ENCODE peak calls at places on chromosomes 16 and 17, in six cellular contexts. One of them, this sample, is unnamed.
A peak's percentile ranks its signal among the peaks of the same experiment; 100 is the strongest.

GRCh38 chr16:2150418-2151187 is 2.2 kb downstream of the RAB26 start:
- DNase-seq in body of pancreas: peak; percentile 80
- DNase-seq in choroid plexus epithelial cell: no peak
- DNase-seq in A549: peak; percentile 66
- DNase-seq in GM12864: no peak
- DNase-seq in fibroblast of pulmonary artery: no peak
- DNase-seq in this sample: peak; percentile 49

GRCh38 chr17:34580685-34581445 is 1.5 kb downstream of the TMEM132E start:
- DNase-seq in body of pancreas: no peak
- DNase-seq in choroid plexus epithelial cell: no peak
- DNase-seq in A549: no peak
- DNase-seq in GM12864: no peak
- DNase-seq in fibroblast of pulmonary artery: no peak
- DNase-seq in this sample: no peak

GRCh38 chr16:66240996-66241395 is 125.5 kb upstream of the CDH5 start:
- DNase-seq in body of pancreas: no peak
- DNase-seq in choroid plexus epithelial cell: no peak
- DNase-seq in A549: no peak
- DNase-seq in GM12864: no peak
- DNase-seq in fibroblast of pulmonary artery: no peak
- DNase-seq in this sample: no peak

GRCh38 chr16:71351558-71351901 is 7.0 kb upstream of the CALB2 start:
- DNase-seq in body of pancreas: peak; percentile 8
- DNase-seq in choroid plexus epithelial cell: no peak
- DNase-seq in A549: no peak
- DNase-seq in GM12864: no peak
- DNase-seq in fibroblast of pulmonary artery: no peak
- DNase-seq in this sample: no peak

GRCh38 chr17:66717680-66718079 is 117.2 kb upstream of the CACNG5 start:
- DNase-seq in body of pancreas: peak; percentile 91
- DNase-seq in choroid plexus epithelial cell: peak; percentile 39
- DNase-seq in A549: no peak
- DNase-seq in GM12864: no peak
- DNase-seq in fibroblast of pulmonary artery: no peak
- DNase-seq in this sample: no peak

GRCh38 chr17:81022371-81022729 is 12.6 kb upstream of the BAIAP2 start:
- DNase-seq in body of pancreas: no peak
- DNase-seq in choroid plexus epithelial cell: no peak
- DNase-seq in A549: no peak
- DNase-seq in GM12864: no peak
- DNase-seq in fibroblast of pulmonary artery: no peak
- DNase-seq in this sample: no peak

GRCh38 chr17:4710693-4711634 is 532 bp downstream of the ARRB2 start:
- DNase-seq in body of pancreas: peak; percentile 41
- DNase-seq in choroid plexus epithelial cell: no peak
- DNase-seq in A549: no peak
- DNase-seq in GM12864: no peak
- DNase-seq in fibroblast of pulmonary artery: no peak
- DNase-seq in this sample: no peak

GRCh38 chr17:69638516-69638915 is 224.0 kb downstream of the MAP2K6 start:
- DNase-seq in body of pancreas: no peak
- DNase-seq in choroid plexus epithelial cell: no peak
- DNase-seq in A549: no peak
- DNase-seq in GM12864: no peak
- DNase-seq in fibroblast of pulmonary artery: no peak
- DNase-seq in this sample: no peak

GRCh38 chr17:54900457-54901229 is at the start of gene TOM1L1:
- DNase-seq in body of pancreas: peak; percentile 91
- DNase-seq in choroid plexus epithelial cell: peak; percentile 50
- DNase-seq in A549: peak; percentile 89
- DNase-seq in GM12864: no peak
- DNase-seq in fibroblast of pulmonary artery: peak; percentile 55
- DNase-seq in this sample: peak; percentile 63

GRCh38 chr17:50431219-50431618 is 5.2 kb downstream of the ACSF2 start:
- DNase-seq in body of pancreas: no peak
- DNase-seq in choroid plexus epithelial cell: no peak
- DNase-seq in A549: no peak
- DNase-seq in GM12864: no peak
- DNase-seq in fibroblast of pulmonary artery: no peak
- DNase-seq in this sample: no peak

GRCh38 chr17:61717352-61717751 is 126.3 kb upstream of the NACA2 start:
- DNase-seq in body of pancreas: no peak
- DNase-seq in choroid plexus epithelial cell: no peak
- DNase-seq in A549: no peak
- DNase-seq in GM12864: no peak
- DNase-seq in fibroblast of pulmonary artery: no peak
- DNase-seq in this sample: no peak

GRCh38 chr17:55852734-55853133 is 101.9 kb downstream of the PCTP start:
- DNase-seq in body of pancreas: no peak
- DNase-seq in choroid plexus epithelial cell: no peak
- DNase-seq in A549: no peak
- DNase-seq in GM12864: no peak
- DNase-seq in fibroblast of pulmonary artery: no peak
- DNase-seq in this sample: no peak

GRCh38 chr16:69626256-69626655 is 60.5 kb downstream of the NFAT5 start:
- DNase-seq in body of pancreas: no peak
- DNase-seq in choroid plexus epithelial cell: peak; percentile 50
- DNase-seq in A549: peak; percentile 23
- DNase-seq in GM12864: no peak
- DNase-seq in fibroblast of pulmonary artery: peak; percentile 20
- DNase-seq in this sample: peak; percentile 68

GRCh38 chr17:77692571-77693161 is 265.8 kb upstream of the TNRC6C start:
- DNase-seq in body of pancreas: no peak
- DNase-seq in choroid plexus epithelial cell: no peak
- DNase-seq in A549: no peak
- DNase-seq in GM12864: no peak
- DNase-seq in fibroblast of pulmonary artery: no peak
- DNase-seq in this sample: peak; percentile 9

DNA sequence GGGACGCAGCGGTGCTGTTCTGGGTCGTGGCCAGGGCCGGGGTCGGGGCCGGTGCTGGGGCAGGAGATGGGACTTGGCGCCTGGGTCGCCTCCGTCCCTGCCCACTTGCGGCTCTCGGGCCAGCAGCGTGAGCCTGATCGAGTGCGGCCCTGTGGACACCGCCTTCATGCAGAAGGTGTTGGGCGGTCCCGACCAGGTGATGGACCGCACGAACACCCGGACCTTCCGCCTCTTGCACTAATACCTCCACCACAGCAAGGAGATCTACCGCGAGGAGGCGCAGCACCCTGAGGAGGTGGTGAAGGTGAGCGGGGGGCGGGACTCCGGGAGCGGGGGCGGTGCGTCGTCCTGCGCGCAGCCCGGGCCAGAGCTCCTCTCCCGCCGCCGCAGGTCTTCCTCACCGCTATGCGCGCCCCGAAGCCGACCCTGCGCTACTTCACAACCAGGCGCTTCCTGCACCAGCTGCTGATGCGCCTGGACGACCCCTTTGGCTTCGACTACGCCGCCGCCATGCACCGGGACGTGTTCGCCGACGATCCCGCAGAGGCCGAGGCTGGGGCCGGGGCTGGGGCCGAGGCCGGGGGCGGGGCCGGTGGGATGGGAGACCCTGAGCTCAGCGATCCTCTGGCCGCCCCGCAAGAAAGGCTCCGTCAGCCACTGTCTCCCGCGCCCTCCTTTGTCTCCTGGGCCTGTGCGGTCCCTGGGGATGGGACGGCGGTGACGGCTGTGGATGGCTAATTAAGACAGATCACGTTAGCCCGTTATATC is 4.5 kb upstream of the HSD17B1 start:
- DNase-seq in body of pancreas: peak; percentile 93
- DNase-seq in choroid plexus epithelial cell: peak; percentile 68
- DNase-seq in A549: peak; percentile 96
- DNase-seq in GM12864: peak; percentile 71
- DNase-seq in fibroblast of pulmonary artery: peak; percentile 46
- DNase-seq in this sample: peak; percentile 51
- H3K4me3 ChIP-seq in body of pancreas: no peak overlapping the region
- H3K4me3 ChIP-seq in choroid plexus epithelial cell: peak overlapping the region; percentile 52
- H3K4me3 ChIP-seq in A549: peak overlapping the region; percentile 51
- H3K4me3 ChIP-seq in GM12864: peak overlapping the region; percentile 59
- H3K4me3 ChIP-seq in fibroblast of pulmonary artery: peak overlapping the region; percentile 36
- H3K4me3 ChIP-seq in this sample: peak overlapping the region; percentile 31

DNA sequence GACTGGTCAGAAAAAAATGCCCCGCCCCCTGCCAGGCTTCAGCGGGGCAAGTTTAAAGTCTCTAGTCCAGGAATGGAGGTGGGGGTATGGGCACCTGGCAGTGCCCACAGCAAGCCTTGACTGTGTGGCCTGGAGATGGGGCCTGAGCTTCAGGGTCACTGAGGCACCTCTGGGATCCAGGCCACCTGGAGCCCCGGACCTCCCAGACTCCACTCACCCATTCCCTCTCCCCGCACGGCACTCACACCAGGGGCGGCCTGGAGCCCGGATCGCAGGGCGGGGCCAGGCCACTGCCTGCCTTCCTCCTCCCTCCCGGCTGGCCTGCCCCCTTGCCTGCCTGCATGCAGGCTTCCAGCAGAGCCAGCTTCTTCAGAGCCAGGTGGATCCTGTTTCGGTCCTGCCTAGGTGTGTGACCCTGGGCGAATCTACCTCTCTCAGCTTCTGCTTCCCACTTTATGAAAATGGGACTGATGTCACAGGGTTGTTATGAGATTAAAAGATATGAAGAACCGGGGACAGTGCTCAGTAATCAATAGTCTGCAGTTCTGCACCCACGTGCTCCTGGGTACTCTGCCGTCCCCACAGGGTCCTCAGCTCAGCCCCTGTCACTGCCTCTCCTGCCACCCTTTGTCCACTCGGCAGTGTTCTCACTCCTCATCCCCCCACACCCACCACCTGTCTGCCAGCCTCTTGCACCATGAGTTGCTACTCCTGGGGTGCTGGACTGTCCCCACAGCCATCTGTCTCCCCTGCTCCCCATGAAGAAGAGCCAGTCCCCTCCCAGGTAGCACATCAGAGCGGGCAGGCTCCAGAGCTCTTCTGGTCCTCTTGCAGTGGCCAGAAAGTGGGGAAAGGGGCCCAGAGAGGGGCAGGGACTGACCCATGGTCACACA is 1.2 kb upstream of the TCAP start:
- DNase-seq in body of pancreas: no peak
- DNase-seq in choroid plexus epithelial cell: peak; percentile 17
- DNase-seq in A549: peak; percentile 88
- DNase-seq in GM12864: no peak
- DNase-seq in fibroblast of pulmonary artery: no peak
- DNase-seq in this sample: no peak
- TF ChIP-seq CTCF in body of pancreas: no peak
- TF ChIP-seq CTCF in choroid plexus epithelial cell: no peak
- TF ChIP-seq CTCF in A549: no peak
- TF ChIP-seq CTCF in GM12864: no peak
- TF ChIP-seq CTCF in fibroblast of pulmonary artery: no peak
- TF ChIP-seq CTCF in this sample: no peak

GRCh38 chr17:28710948-28711722 is 553 bp downstream of the PROCA1 start:
- DNase-seq in body of pancreas: peak; percentile 84
- DNase-seq in choroid plexus epithelial cell: peak; percentile 90
- DNase-seq in A549: peak; percentile 97
- DNase-seq in GM12864: no peak
- DNase-seq in fibroblast of pulmonary artery: peak; percentile 88
- DNase-seq in this sample: peak; percentile 92
- H3K4me3 ChIP-seq in body of pancreas: peak overlapping the region; percentile 16
- H3K4me3 ChIP-seq in choroid plexus epithelial cell: peak overlapping the region; percentile 61
- H3K4me3 ChIP-seq in A549: peak overlapping the region; percentile 53
- H3K4me3 ChIP-seq in GM12864: peak overlapping the region; percentile 61
- H3K4me3 ChIP-seq in fibroblast of pulmonary artery: peak overlapping the region; percentile 55
- H3K4me3 ChIP-seq in this sample: peak overlapping the region; percentile 60

GRCh38 chr16:28524544-28525179 is 14.1 kb downstream of the NUPR1 start:
- DNase-seq in body of pancreas: no peak
- DNase-seq in choroid plexus epithelial cell: peak; percentile 13
- DNase-seq in A549: no peak
- DNase-seq in GM12864: no peak
- DNase-seq in fibroblast of pulmonary artery: no peak
- DNase-seq in this sample: no peak
- TF ChIP-seq CTCF in body of pancreas: no peak
- TF ChIP-seq CTCF in choroid plexus epithelial cell: no peak
- TF ChIP-seq CTCF in A549: no peak
- TF ChIP-seq CTCF in GM12864: peak; percentile 22
- TF ChIP-seq CTCF in fibroblast of pulmonary artery: no peak
- TF ChIP-seq CTCF in this sample: no peak

DNA sequence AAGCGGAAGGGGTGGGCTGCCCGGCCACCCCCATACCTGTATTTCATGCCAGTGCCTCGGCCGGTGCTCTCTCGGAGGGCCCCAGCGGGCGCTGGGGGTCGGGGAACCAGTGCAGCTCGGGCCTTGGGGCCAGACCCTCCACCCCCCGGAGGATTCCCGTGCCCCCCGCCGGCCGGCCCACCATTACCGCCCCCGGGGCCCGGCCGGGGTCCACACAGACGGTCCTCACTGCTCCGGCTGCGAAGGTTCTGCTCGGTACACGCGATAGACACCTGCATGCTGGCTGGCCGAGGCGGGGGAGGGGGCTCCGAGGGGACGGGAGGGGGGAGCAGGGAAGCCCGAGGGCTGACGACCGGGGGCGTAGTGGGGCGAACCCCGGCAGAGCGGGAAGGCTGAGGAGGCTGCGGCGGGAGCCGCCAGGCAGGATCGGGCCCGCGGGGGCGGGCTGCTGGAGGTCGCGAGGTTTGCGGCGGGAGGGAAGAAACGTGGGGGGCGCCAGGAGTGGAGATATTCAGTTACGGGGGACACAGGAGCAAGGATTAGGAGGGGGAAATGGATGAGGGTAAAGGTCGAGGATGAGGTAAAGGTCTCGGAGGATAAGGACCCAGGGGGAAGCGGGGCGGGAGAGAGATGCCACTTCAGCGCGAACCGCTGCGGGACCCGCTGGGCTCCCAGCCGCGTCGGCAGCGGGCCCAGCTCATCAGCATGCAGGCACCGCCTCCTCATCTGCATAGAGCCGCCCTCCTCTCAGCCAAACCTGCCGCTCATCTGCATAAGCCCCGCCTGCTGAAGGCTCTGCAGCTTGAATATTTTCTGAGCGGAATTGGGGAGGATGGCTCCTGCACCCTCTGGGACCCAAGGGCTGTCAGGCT is at the start of gene KCNAB3:
- DNase-seq in body of pancreas: peak; percentile 26
- DNase-seq in choroid plexus epithelial cell: peak; percentile 86
- DNase-seq in A549: peak; percentile 31
- DNase-seq in GM12864: peak; percentile 45
- DNase-seq in fibroblast of pulmonary artery: peak; percentile 73
- DNase-seq in this sample: peak; percentile 69
- H3K4me3 ChIP-seq in body of pancreas: no peak within 1 kb of the TSS
- H3K4me3 ChIP-seq in choroid plexus epithelial cell: peak within 1 kb of the TSS; percentile 62
- H3K4me3 ChIP-seq in A549: no peak within 1 kb of the TSS
- H3K4me3 ChIP-seq in GM12864: peak within 1 kb of the TSS; percentile 17
- H3K4me3 ChIP-seq in fibroblast of pulmonary artery: peak within 1 kb of the TSS; percentile 54
- H3K4me3 ChIP-seq in this sample: peak within 1 kb of the TSS; percentile 42

DNA sequence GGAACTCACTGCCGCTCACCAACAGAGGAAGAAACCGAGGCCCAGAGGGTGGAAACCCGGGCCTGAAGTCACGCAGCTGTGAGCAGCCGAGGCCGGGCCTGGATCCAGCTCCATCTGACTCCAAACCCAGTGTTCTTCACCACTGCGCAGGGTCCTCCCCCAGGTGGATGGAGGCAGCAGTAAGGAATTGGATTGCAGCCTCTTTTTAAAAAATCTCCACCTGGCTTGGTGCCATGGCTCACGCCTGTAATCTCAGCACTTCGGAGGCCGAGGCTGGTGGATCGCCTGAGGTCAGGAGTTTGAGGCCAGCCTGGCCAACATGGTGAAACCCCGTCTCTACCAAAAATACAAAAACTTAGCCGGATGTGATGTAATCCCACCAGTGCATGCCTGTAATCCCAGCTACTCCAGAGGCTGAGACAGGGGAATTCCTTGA is 177.2 kb downstream of the FOXL1 start:
- DNase-seq in body of pancreas: no peak
- DNase-seq in choroid plexus epithelial cell: no peak
- DNase-seq in A549: no peak
- DNase-seq in GM12864: no peak
- DNase-seq in fibroblast of pulmonary artery: peak; percentile 76
- DNase-seq in this sample: peak; percentile 79
- TF ChIP-seq CTCF in body of pancreas: no peak
- TF ChIP-seq CTCF in choroid plexus epithelial cell: no peak
- TF ChIP-seq CTCF in A549: no peak
- TF ChIP-seq CTCF in GM12864: no peak
- TF ChIP-seq CTCF in fibroblast of pulmonary artery: no peak
- TF ChIP-seq CTCF in this sample: no peak